ENCODE peak calls at places on chromosomes 11 and 22, in ten cellular contexts. D, P, H, V, C, Q, I, Y, Z and O are unnamed samples.

GRCh38 chr11:55263081-55263480 is 1.1 kb downstream of the TRIM48 start:
- DNase-seq in Q (no peak), D (no peak), P (no peak), I (no peak), Z (no peak), C (no peak), V (peak; percentile 90), Y (no peak), H (no peak), O (no peak)

GRCh38 chr11:17711836-17712235 is 7.5 kb upstream of the MYOD1 start:
- DNase-seq in C (no peak), D (no peak), V (no peak), Y (no peak), Z (no peak), H (no peak), P (no peak), I (no peak), Q (no peak), O (no peak)

GRCh38 chr11:63613517-63614135 is 607 bp downstream of the PLAAT3 start:
- DNase-seq in D (peak; percentile 82), I (peak; percentile 46), V (no peak), H (peak; percentile 79), C (peak; percentile 68), Y (peak; percentile 68), Z (no peak), Q (no peak), P (no peak), O (no peak)

GRCh38 chr11:123180574-123180973 is 14.5 kb downstream of the CLMP start:
- DNase-seq in I (peak; percentile 76), Z (peak; percentile 64), Y (no peak), D (no peak), H (no peak), P (no peak), V (no peak), C (no peak), Q (no peak), O (no peak)

GRCh38 chr11:111623527-111624030 is 21.3 kb downstream of the SIK2 start:
- DNase-seq in Y (no peak), C (no peak), D (no peak), V (no peak), P (no peak), I (no peak), Q (no peak), Z (no peak), H (no peak), O (no peak)

GRCh38 chr11:36235750-36236149 is 53.5 kb downstream of the COMMD9 start:
- DNase-seq in C (no peak), D (no peak), Y (peak; percentile 66), P (no peak), V (no peak), Q (peak; percentile 48), Z (peak; percentile 13), H (no peak), I (no peak), O (peak; percentile 53)

GRCh38 chr11:134223066-134223465 is 701 bp downstream of the NCAPD3 start:
- DNase-seq in I (no peak), P (no peak), H (no peak), Z (no peak), V (no peak), C (no peak), Y (no peak), D (no peak), Q (no peak), O (no peak)

GRCh38 chr22:42515896-42516295 is 3.7 kb downstream of the RRP7A start:
- DNase-seq in D (no peak), C (no peak), H (no peak), Z (no peak), I (no peak), Q (no peak), V (no peak), Y (peak; percentile 79), P (no peak), O (no peak)

GRCh38 chr22:35357883-35358621 is 22.8 kb upstream of the HMOX1 start:
- DNase-seq in Y (no peak), Z (peak; percentile 58), C (no peak), P (no peak), D (no peak), V (no peak), Q (peak; percentile 22), I (peak; percentile 98), H (no peak), O (no peak)

DNA sequence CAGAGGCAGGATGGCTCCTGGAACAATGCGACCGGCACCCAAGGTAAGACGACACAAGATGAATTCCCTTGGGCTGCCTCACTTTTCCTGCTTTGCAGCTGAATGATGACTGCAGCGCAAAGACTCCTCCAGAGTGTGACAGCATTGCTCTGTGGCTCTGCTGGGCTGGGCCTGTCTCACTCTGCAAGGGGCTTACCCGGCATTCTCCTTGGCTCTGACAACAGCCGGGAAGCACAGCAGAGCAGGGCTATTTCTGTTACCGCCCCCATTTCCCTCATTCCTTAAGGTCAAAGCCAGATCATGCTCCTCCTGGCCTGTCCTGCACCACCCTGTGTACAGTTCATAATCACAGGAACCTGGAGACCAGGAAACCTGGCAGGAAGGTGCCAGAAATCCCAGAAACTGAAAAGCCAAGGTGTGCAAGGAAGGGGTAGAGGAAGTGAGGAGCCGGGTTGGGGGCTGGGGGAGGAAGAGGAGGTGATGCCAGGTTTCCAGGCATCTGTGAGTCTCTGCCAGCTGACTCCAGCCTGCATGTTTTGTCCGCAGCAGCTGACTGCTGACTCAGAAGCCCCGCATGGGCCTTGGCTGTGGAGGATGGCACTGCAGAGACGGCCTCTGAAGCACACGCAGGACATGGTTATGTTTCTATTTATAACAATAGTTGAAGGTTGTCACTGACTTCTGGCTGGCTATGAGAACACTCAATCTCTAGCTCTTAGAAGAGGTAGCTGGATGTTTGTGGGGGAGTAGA is 113.6 kb downstream of the MICAL3 start:
- DNase-seq in C (no peak), V (no peak), D (peak; percentile 81), H (no peak), Y (peak; percentile 96), Q (peak; percentile 91), I (no peak), Z (peak; percentile 85), P (no peak), O (peak; percentile 86)
- TF ChIP-seq CTCF in C (no peak), V (peak; percentile 29), D (peak; percentile 57), H (peak; percentile 17), Y (peak; percentile 29), Q (peak; percentile 53), I (no peak), Z (no peak), P (no peak), O (peak; percentile 69)

DNA sequence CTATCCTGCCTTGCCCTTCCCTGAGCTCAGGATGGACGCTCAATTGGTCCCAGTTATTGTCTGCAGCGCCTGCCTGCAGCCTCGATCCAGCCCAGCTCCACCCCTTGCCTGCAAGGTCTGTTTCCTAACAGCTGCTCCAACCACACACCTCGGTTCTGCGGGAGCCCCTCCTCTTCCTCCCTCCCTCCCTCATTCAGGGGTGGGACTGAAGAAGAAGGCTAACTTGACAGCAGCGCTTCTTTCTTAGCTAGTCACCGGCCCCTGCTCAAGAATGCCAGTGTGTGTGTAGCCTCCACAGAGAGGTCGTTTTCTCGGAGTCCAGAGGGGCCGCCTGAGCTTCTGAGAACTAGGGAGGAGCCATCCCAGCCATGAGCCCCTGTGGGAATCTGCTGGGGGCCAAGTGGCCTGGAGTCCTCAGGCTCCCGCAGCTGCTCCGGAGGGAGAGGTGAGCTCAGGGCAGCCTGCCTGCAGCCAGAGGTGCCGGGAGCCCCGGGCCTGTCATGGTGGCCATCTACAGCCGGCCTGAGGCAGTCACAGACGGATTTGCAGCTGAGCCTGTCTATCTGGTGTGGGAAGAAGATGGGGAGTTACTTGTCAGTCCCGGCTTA is 36.1 kb downstream of the LIMK2 start:
- DNase-seq in V (peak; percentile 80), D (peak; percentile 58), Z (peak; percentile 94), Y (peak; percentile 91), H (peak; percentile 85), I (peak; percentile 80), Q (peak; percentile 85), C (peak; percentile 51), P (peak; percentile 43), O (peak; percentile 97)
- H3K4me3 ChIP-seq in V (peak overlapping the region; percentile 80), D (peak overlapping the region; percentile 64), Z (peak overlapping the region; percentile 73), Y (peak overlapping the region; percentile 32), H (peak overlapping the region; percentile 62), I (peak overlapping the region; percentile 47), Q (peak overlapping the region; percentile 64), C (peak overlapping the region; percentile 39), P (no peak overlapping the region), O (peak overlapping the region; percentile 68)

DNA sequence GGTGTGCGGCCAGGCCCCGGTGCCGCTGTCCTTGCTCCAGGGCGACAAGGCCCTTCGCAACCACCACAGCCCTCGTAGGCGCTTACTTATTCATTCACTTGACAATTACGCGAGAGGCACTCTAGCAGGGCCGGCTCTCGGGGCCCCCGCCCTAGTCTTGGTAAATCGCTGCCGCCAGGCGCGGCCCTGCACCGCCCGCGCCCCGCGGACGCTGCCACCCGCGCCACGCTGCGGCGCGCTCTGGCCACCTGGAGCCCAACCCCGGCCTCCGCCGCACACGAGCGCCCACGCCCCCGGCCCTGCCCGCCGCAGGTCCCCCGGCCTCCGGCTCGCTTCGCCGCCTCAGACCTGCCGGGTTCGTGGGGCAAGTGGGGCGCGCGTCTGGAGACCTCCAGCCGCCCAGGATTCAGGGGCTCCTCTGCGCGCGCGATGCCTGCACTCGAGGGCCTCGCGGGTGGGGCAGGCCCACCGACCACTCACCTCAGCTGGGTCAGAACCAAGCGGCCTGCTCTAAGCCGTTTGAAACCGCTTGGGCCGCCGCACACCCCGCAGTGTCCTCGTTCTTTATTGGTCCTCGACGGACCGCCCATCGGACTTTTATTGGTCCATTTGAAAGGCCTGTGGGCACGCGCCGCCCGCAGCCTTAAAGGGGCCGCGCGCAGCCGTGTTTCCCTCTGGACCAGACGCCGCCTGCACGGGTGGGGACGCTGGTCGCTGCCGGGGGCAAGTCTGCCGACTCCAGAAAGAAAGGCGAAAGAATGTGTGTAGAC is at the start of gene CKAP5:
- DNase-seq in C (peak; percentile 89), D (peak; percentile 95), V (peak; percentile 80), Z (peak; percentile 84), I (peak; percentile 73), Y (peak; percentile 92), Q (peak; percentile 88), H (peak; percentile 95), P (peak; percentile 63), O (peak; percentile 90)
- TF ChIP-seq CTCF in C (no peak), D (peak; percentile 37), V (no peak), Z (no peak), I (no peak), Y (no peak), Q (no peak), H (no peak), P (no peak), O (no peak)

GRCh38 chr11:441418-442274 is at the start of gene ANO9:
- DNase-seq in V (no peak), C (peak; percentile 75), P (no peak), Q (no peak), I (peak; percentile 51), H (peak; percentile 88), Y (peak; percentile 9), Z (no peak), D (no peak), O (no peak)
- H3K4me3 ChIP-seq in V (peak within 1 kb of the TSS; percentile 28), C (peak within 1 kb of the TSS; percentile 83), P (no peak within 1 kb of the TSS), Q (no peak within 1 kb of the TSS), I (peak within 1 kb of the TSS; percentile 56), H (peak within 1 kb of the TSS; percentile 47), Y (no peak within 1 kb of the TSS), Z (no peak within 1 kb of the TSS), D (no peak within 1 kb of the TSS), O (no peak within 1 kb of the TSS)

GRCh38 chr11:60944504-60945294 is 7.3 kb downstream of the SLC15A3 start:
- DNase-seq in Q (no peak), Z (no peak), P (no peak), Y (no peak), D (no peak), H (no peak), I (no peak), V (no peak), C (no peak), O (no peak)
- TF ChIP-seq CTCF in Q (peak; percentile 12), Z (no peak), P (peak; percentile 15), Y (peak; percentile 18), D (no peak), H (peak; percentile 27), I (peak; percentile 32), V (no peak), C (no peak), O (peak; percentile 31)